ENCODE peak calls at places on chromosomes 6 and 20, in ten cellular contexts. One of them, this sample, is unnamed.

GRCh38 chr6:40543776-40544175 is 43.4 kb downstream of the LRFN2 start:
- DNase-seq in COR-L47: no peak
- DNase-seq in nucleus accumbens: no peak
- DNase-seq in endothelial cell of umbilical vein: peak
- DNase-seq in breast epithelium: no peak
- DNase-seq in CD8-positive, alpha-beta memory T cell: no peak
- DNase-seq in A172: peak
- DNase-seq in stimulated activated CD4-positive, alpha-beta T cell treated with anti-CD3 and anti-CD28 coated beads, Interleukin-15, amount 100 ng/mL, for 1 hour: no peak
- DNase-seq in effector memory CD4-positive, alpha-beta T cell: no peak
- DNase-seq in T follicular helper cell: no peak
- DNase-seq in this sample: no peak

GRCh38 chr20:48419173-48419572 is 408.6 kb downstream of the PREX1 start:
- DNase-seq in COR-L47: no peak
- DNase-seq in nucleus accumbens: no peak
- DNase-seq in endothelial cell of umbilical vein: no peak
- DNase-seq in breast epithelium: no peak
- DNase-seq in CD8-positive, alpha-beta memory T cell: no peak
- DNase-seq in A172: no peak
- DNase-seq in stimulated activated CD4-positive, alpha-beta T cell treated with anti-CD3 and anti-CD28 coated beads, Interleukin-15, amount 100 ng/mL, for 1 hour: no peak
- DNase-seq in effector memory CD4-positive, alpha-beta T cell: no peak
- DNase-seq in T follicular helper cell: no peak
- DNase-seq in this sample: no peak

GRCh38 chr20:50110141-50111047 is 2.6 kb downstream of the UBE2V1 start:
- DNase-seq in COR-L47: no peak
- DNase-seq in nucleus accumbens: no peak
- DNase-seq in endothelial cell of umbilical vein: peak
- DNase-seq in breast epithelium: no peak
- DNase-seq in CD8-positive, alpha-beta memory T cell: peak
- DNase-seq in A172: no peak
- DNase-seq in stimulated activated CD4-positive, alpha-beta T cell treated with anti-CD3 and anti-CD28 coated beads, Interleukin-15, amount 100 ng/mL, for 1 hour: no peak
- DNase-seq in effector memory CD4-positive, alpha-beta T cell: no peak
- DNase-seq in T follicular helper cell: no peak
- DNase-seq in this sample: peak

GRCh38 chr6:95354551-95354950 is 222.8 kb upstream of the MANEA start:
- DNase-seq in COR-L47: no peak
- DNase-seq in nucleus accumbens: no peak
- DNase-seq in endothelial cell of umbilical vein: no peak
- DNase-seq in breast epithelium: no peak
- DNase-seq in CD8-positive, alpha-beta memory T cell: no peak
- DNase-seq in A172: no peak
- DNase-seq in stimulated activated CD4-positive, alpha-beta T cell treated with anti-CD3 and anti-CD28 coated beads, Interleukin-15, amount 100 ng/mL, for 1 hour: no peak
- DNase-seq in effector memory CD4-positive, alpha-beta T cell: no peak
- DNase-seq in T follicular helper cell: no peak
- DNase-seq in this sample: no peak

GRCh38 chr20:64240243-64241015 is 15.1 kb upstream of the PCMTD2 start:
- DNase-seq in COR-L47: no peak
- DNase-seq in nucleus accumbens: no peak
- DNase-seq in endothelial cell of umbilical vein: no peak
- DNase-seq in breast epithelium: no peak
- DNase-seq in CD8-positive, alpha-beta memory T cell: no peak
- DNase-seq in A172: no peak
- DNase-seq in stimulated activated CD4-positive, alpha-beta T cell treated with anti-CD3 and anti-CD28 coated beads, Interleukin-15, amount 100 ng/mL, for 1 hour: no peak
- DNase-seq in effector memory CD4-positive, alpha-beta T cell: no peak
- DNase-seq in T follicular helper cell: no peak
- DNase-seq in this sample: no peak

GRCh38 chr6:94041930-94042724 is 622.8 kb upstream of the EPHA7 start:
- DNase-seq in COR-L47: no peak
- DNase-seq in nucleus accumbens: no peak
- DNase-seq in endothelial cell of umbilical vein: no peak
- DNase-seq in breast epithelium: no peak
- DNase-seq in CD8-positive, alpha-beta memory T cell: no peak
- DNase-seq in A172: no peak
- DNase-seq in stimulated activated CD4-positive, alpha-beta T cell treated with anti-CD3 and anti-CD28 coated beads, Interleukin-15, amount 100 ng/mL, for 1 hour: no peak
- DNase-seq in effector memory CD4-positive, alpha-beta T cell: no peak
- DNase-seq in T follicular helper cell: no peak
- DNase-seq in this sample: no peak

GRCh38 chr20:48157970-48158369 is 372.7 kb upstream of the SULF2 start:
- DNase-seq in COR-L47: no peak
- DNase-seq in nucleus accumbens: no peak
- DNase-seq in endothelial cell of umbilical vein: no peak
- DNase-seq in breast epithelium: peak
- DNase-seq in CD8-positive, alpha-beta memory T cell: no peak
- DNase-seq in A172: no peak
- DNase-seq in stimulated activated CD4-positive, alpha-beta T cell treated with anti-CD3 and anti-CD28 coated beads, Interleukin-15, amount 100 ng/mL, for 1 hour: no peak
- DNase-seq in effector memory CD4-positive, alpha-beta T cell: no peak
- DNase-seq in T follicular helper cell: no peak
- DNase-seq in this sample: peak

GRCh38 chr6:132063738-132064137 is 112.6 kb upstream of the CCN2 start:
- DNase-seq in COR-L47: no peak
- DNase-seq in nucleus accumbens: no peak
- DNase-seq in endothelial cell of umbilical vein: peak
- DNase-seq in breast epithelium: no peak
- DNase-seq in CD8-positive, alpha-beta memory T cell: no peak
- DNase-seq in A172: peak
- DNase-seq in stimulated activated CD4-positive, alpha-beta T cell treated with anti-CD3 and anti-CD28 coated beads, Interleukin-15, amount 100 ng/mL, for 1 hour: no peak
- DNase-seq in effector memory CD4-positive, alpha-beta T cell: no peak
- DNase-seq in T follicular helper cell: no peak
- DNase-seq in this sample: peak

This sample was measured in iris pigment epithelial cell.